ENCODE peak calls at places on chromosomes 12 and 14, in eight cellular contexts. G is lung, J is dorsolateral prefrontal cortex, Z is aorta, K is upper lobe of left lung, I is colonic mucosa, V is RWPE1, M is K562. Q is an unnamed sample.

GRCh38 chr12:19205120-19205519 is 75.6 kb downstream of the PLEKHA5 start:
- DNase-seq in K (no peak), G (no peak), V (no peak), J (no peak), I (no peak), Z (no peak), M (no peak), Q (no peak)

GRCh38 chr12:22262309-22262708 is 72.2 kb downstream of the ST8SIA1 start:
- DNase-seq in V (no peak), I (no peak), M (no peak), Z (no peak), J (no peak), K (no peak), G (no peak), Q (no peak)

GRCh38 chr14:69658664-69659261 is 47.4 kb downstream of the SUSD6 start:
- DNase-seq in V (peak; percentile 51), I (no peak), G (no peak), Z (no peak), M (peak; percentile 55), J (no peak), K (no peak), Q (no peak)

GRCh38 chr14:69879175-69880047 is at the start of gene SMOC1:
- DNase-seq in V (peak; percentile 76), K (peak; percentile 84), M (peak; percentile 8), J (peak; percentile 70), Z (peak; percentile 83), G (no peak), I (peak; percentile 32), Q (no peak)

GRCh38 chr12:68930178-68930577 is 2.8 kb downstream of the CPM start:
- DNase-seq in Z (no peak), M (no peak), K (no peak), V (no peak), I (no peak), J (no peak), G (no peak), Q (no peak)

GRCh38 chr14:79584679-79585078 is 626.6 kb downstream of the DIO2 start:
- DNase-seq in J (no peak), Z (no peak), M (no peak), G (no peak), V (no peak), K (no peak), I (no peak), Q (no peak)

GRCh38 chr14:70771781-70772212 is 37.5 kb downstream of the MAP3K9 start:
- DNase-seq in V (no peak), J (peak; percentile 29), K (peak; percentile 56), I (no peak), Z (no peak), G (no peak), M (no peak), Q (no peak)

GRCh38 chr14:76053576-76054369 is 68.2 kb downstream of the IFT43 start:
- DNase-seq in Z (no peak), I (no peak), J (no peak), V (no peak), M (no peak), G (no peak), K (no peak), Q (no peak)

GRCh38 chr12:104670439-104671406 is 214.0 kb downstream of the CHST11 start:
- DNase-seq in M (no peak), K (no peak), I (no peak), V (no peak), J (no peak), Z (no peak), G (peak; percentile 48), Q (no peak)

GRCh38 chr12:39327520-39327919 is 115.4 kb downstream of the KIF21A start:
- DNase-seq in M (no peak), G (no peak), I (no peak), J (no peak), V (no peak), Z (no peak), K (no peak), Q (no peak)

GRCh38 chr14:101446387-101446969 is 114.8 kb upstream of the DIO3 start:
- DNase-seq in V (no peak), G (peak; percentile 26), Z (no peak), K (no peak), M (no peak), I (no peak), J (no peak), Q (no peak)

GRCh38 chr12:124481772-124482566 is 85.4 kb downstream of the NCOR2 start:
- DNase-seq in G (no peak), K (peak; percentile 66), M (no peak), V (no peak), I (no peak), Z (no peak), J (no peak), Q (no peak)

GRCh38 chr12:99436584-99436983 is 211.0 kb upstream of the GARIN6 start:
- DNase-seq in K (no peak), Z (no peak), M (no peak), I (no peak), G (no peak), J (no peak), V (no peak), Q (no peak)

GRCh38 chr12:111368684-111369495 is at the start of gene PHETA1:
- DNase-seq in K (peak; percentile 98), I (peak; percentile 96), J (peak; percentile 95), G (peak; percentile 93), M (peak; percentile 98), V (peak; percentile 91), Z (peak; percentile 99), Q (peak; percentile 80)

GRCh38 chr14:90697577-90698206 is 118.5 kb downstream of the TTC7B start:
- DNase-seq in Z (peak; percentile 92), I (peak; percentile 83), V (peak; percentile 88), G (peak; percentile 85), K (no peak), J (peak; percentile 88), M (peak; percentile 71), Q (peak; percentile 73)

GRCh38 chr12:79378496-79378895 is 312.3 kb downstream of the PAWR start:
- DNase-seq in Z (no peak), J (no peak), K (no peak), M (no peak), I (no peak), V (no peak), G (no peak), Q (no peak)

GRCh38 chr12:119868992-119869391 is 8.1 kb downstream of the CIT start:
- DNase-seq in Z (no peak), V (no peak), I (no peak), M (no peak), J (no peak), K (no peak), G (no peak), Q (no peak)

GRCh38 chr14:39428118-39428517 is 4.1 kb downstream of the FBXO33 start:
- DNase-seq in I (no peak), V (no peak), M (no peak), J (no peak), G (no peak), Z (no peak), K (no peak), Q (no peak)

GRCh38 chr12:62930546-62931425 is 4.2 kb downstream of the PPM1H start:
- DNase-seq in I (no peak), V (no peak), J (no peak), G (no peak), Z (no peak), K (no peak), M (no peak), Q (no peak)

GRCh38 chr14:23056956-23057756 is at the start of gene CDH24:
- DNase-seq in I (peak; percentile 83), V (peak; percentile 82), J (peak; percentile 66), Z (peak; percentile 90), K (peak; percentile 93), G (peak; percentile 63), M (peak; percentile 88), Q (peak; percentile 72)

GRCh38 chr14:28652782-28653181 is 113.8 kb upstream of the FOXG1 start:
- DNase-seq in Z (no peak), V (peak; percentile 69), K (no peak), M (no peak), I (no peak), J (no peak), G (no peak), Q (no peak)

GRCh38 chr12:53235742-53236442 is 3.9 kb upstream of the RARG start:
- DNase-seq in V (no peak), K (no peak), Z (peak; percentile 44), M (no peak), J (no peak), I (no peak), G (no peak), Q (no peak)

GRCh38 chr12:132955094-132955932 is 793 bp downstream of the ZNF605 start:
- DNase-seq in I (peak; percentile 28), K (no peak), G (peak; percentile 35), J (peak; percentile 35), V (peak; percentile 41), M (no peak), Z (peak; percentile 85), Q (peak; percentile 5)

DNA sequence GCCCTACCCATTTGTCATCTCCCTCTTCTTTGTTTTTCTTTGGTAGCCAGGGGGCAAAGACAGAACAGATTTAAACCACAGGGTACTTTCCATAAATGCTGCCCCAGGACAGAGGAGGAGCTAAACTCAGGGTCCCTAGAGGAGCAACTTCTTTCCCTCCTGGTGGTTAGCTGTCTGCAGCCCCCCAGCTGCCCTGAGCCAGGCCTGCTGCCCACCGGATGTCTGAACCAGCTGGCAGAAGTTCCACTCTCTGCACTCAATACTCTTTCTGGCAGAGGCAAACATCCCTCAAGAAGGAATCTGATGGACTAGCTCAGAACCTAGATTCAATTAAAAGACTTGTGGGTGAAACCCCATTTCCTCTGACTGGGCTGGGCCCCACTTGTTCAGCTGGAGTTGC is 10.7 kb downstream of the VDR start:
- DNase-seq in V (no peak), J (no peak), Z (no peak), K (no peak), M (no peak), I (peak; percentile 17), G (no peak), Q (peak; percentile 61)
- H3K27ac ChIP-seq in V (peak overlapping the region; percentile 40), J (no peak overlapping the region), Z (no peak overlapping the region), K (no peak overlapping the region), M (no peak overlapping the region), I (no peak overlapping the region), G (no peak overlapping the region), Q (peak overlapping the region; percentile 19)

DNA sequence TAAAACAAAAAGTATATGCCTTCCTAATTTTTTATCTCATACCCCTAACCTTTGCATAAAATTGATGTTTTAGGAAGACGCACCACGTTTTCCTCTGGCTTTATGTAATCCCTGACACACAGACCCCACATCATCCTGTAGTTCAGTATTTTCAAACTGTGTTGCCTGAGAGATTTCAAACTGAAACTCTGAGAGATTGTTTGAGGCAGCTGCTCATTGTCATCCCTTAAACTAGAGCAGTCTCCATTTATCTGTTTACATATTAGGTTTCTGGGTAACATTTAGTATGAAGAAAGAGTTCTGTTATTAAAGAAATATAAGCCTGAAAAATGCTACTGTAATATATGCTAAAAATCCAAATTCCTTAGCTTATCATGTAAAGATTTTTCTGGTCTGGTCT is 24.3 kb downstream of the MNAT1 start:
- DNase-seq in J (no peak), K (no peak), G (no peak), I (no peak), V (no peak), M (no peak), Z (no peak), Q (no peak)
- H3K27ac ChIP-seq in J (no peak overlapping the region), K (no peak overlapping the region), G (no peak overlapping the region), I (no peak overlapping the region), V (no peak overlapping the region), M (no peak overlapping the region), Z (no peak overlapping the region), Q (no peak overlapping the region)

GRCh38 chr14:103021817-103022668 is 35.3 kb downstream of the CDC42BPB start:
- DNase-seq in J (no peak), K (no peak), M (no peak), I (no peak), V (no peak), Z (peak; percentile 74), G (no peak), Q (no peak)
- H3K27ac ChIP-seq in J (peak overlapping the region; percentile 79), K (peak overlapping the region; percentile 10), M (no peak overlapping the region), I (no peak overlapping the region), V (peak overlapping the region; percentile 53), Z (no peak overlapping the region), G (peak overlapping the region; percentile 12), Q (no peak overlapping the region)

GRCh38 chr14:94831085-94831484 is 61.2 kb upstream of the GSC start:
- DNase-seq in V (no peak), Z (no peak), I (no peak), K (no peak), G (no peak), M (no peak), J (no peak), Q (no peak)
- H3K27ac ChIP-seq in V (no peak overlapping the region), Z (no peak overlapping the region), I (no peak overlapping the region), K (no peak overlapping the region), G (no peak overlapping the region), M (no peak overlapping the region), J (no peak overlapping the region), Q (no peak overlapping the region)